ENCODE peak calls at places on chromosome 18, in ten cellular contexts. E, N, X, F, C, R, A, K, D and Y are unnamed samples.

GRCh38 chr18:48825101-48825745 is 125.5 kb downstream of the SMAD7 start:
- DNase-seq in C (no peak), D (no peak), E (peak), A (no peak), F (peak), R (peak), N (peak), K (no peak), X (no peak), Y (no peak)

GRCh38 chr18:51068111-51068510 is 38.1 kb downstream of the SMAD4 start:
- DNase-seq in K (no peak), E (no peak), X (no peak), N (peak), F (no peak), R (no peak), A (no peak), C (no peak), D (no peak), Y (no peak)

GRCh38 chr18:79519751-79520472 is 124.2 kb downstream of the NFATC1 start:
- DNase-seq in X (no peak), F (peak), A (no peak), R (no peak), C (peak), D (no peak), K (peak), N (peak), E (no peak), Y (no peak)

GRCh38 chr18:48924621-48925601 is 25.9 kb downstream of the SMAD7 start:
- DNase-seq in F (no peak), D (no peak), C (no peak), E (no peak), K (no peak), X (no peak), N (no peak), A (no peak), R (no peak), Y (no peak)

GRCh38 chr18:48621240-48621639 is 82.4 kb downstream of the CTIF start:
- DNase-seq in N (peak), A (no peak), F (no peak), R (no peak), C (peak), D (no peak), K (no peak), E (no peak), X (no peak), Y (peak)

GRCh38 chr18:6748241-6748640 is 18.7 kb downstream of the ARHGAP28 start:
- DNase-seq in N (no peak), K (no peak), E (no peak), A (no peak), F (no peak), D (no peak), C (no peak), X (no peak), R (no peak), Y (no peak)

GRCh38 chr18:78416853-78417252 is 562.8 kb upstream of the SALL3 start:
- DNase-seq in X (no peak), R (no peak), K (no peak), N (no peak), D (no peak), A (no peak), F (no peak), E (no peak), C (no peak), Y (no peak)

GRCh38 chr18:12849548-12849947 is 34.5 kb downstream of the PTPN2 start:
- DNase-seq in X (no peak), F (no peak), R (no peak), K (no peak), N (no peak), D (no peak), A (no peak), E (no peak), C (no peak), Y (no peak)

GRCh38 chr18:11512096-11513030 is 97.0 kb upstream of the SLC35G4 start:
- DNase-seq in N (no peak), X (no peak), F (no peak), D (no peak), R (no peak), K (no peak), C (no peak), E (no peak), A (no peak), Y (no peak)

GRCh38 chr18:46320928-46321855 is 217.0 kb downstream of the HAUS1 start:
- DNase-seq in C (no peak), X (no peak), K (no peak), R (no peak), N (peak), E (no peak), A (no peak), D (no peak), F (no peak), Y (no peak)

GRCh38 chr18:7830468-7830867 is 263.4 kb downstream of the PTPRM start:
- DNase-seq in E (no peak), F (no peak), A (no peak), D (no peak), N (no peak), R (no peak), X (peak), K (no peak), C (no peak), Y (no peak)

GRCh38 chr18:830315-830901 is 18.4 kb upstream of the YES1 start:
- DNase-seq in F (no peak), A (no peak), C (no peak), R (no peak), N (peak), E (no peak), X (no peak), K (no peak), D (no peak), Y (no peak)

GRCh38 chr18:46152808-46153617 is 48.8 kb downstream of the HAUS1 start:
- DNase-seq in F (no peak), C (no peak), N (no peak), K (no peak), A (no peak), R (no peak), E (no peak), X (no peak), D (no peak), Y (no peak)

GRCh38 chr18:42706618-42707017 is 408.9 kb downstream of the RIT2 start:
- DNase-seq in X (no peak), N (peak), R (no peak), K (no peak), A (no peak), E (no peak), D (no peak), C (peak), F (no peak), Y (no peak)

GRCh38 chr18:57437433-57437781 is 2.2 kb downstream of the ONECUT2 start:
- DNase-seq in K (no peak), A (no peak), F (no peak), D (no peak), X (no peak), E (no peak), C (no peak), R (no peak), N (no peak), Y (no peak)

GRCh38 chr18:57435851-57436192 is 648 bp downstream of the ONECUT2 start:
- DNase-seq in X (no peak), F (no peak), E (no peak), C (no peak), D (no peak), K (no peak), A (no peak), R (no peak), N (no peak), Y (no peak)

GRCh38 chr18:57434536-57435494 is at the start of gene ONECUT2:
- DNase-seq in D (peak), C (peak), A (peak), E (peak), X (peak), K (peak), F (peak), R (peak), N (peak), Y (peak)

GRCh38 chr18:57436965-57437333 is 1.8 kb downstream of the ONECUT2 start:
- DNase-seq in N (no peak), K (no peak), A (no peak), C (no peak), F (no peak), E (no peak), R (no peak), D (no peak), X (no peak), Y (no peak)

DNA sequence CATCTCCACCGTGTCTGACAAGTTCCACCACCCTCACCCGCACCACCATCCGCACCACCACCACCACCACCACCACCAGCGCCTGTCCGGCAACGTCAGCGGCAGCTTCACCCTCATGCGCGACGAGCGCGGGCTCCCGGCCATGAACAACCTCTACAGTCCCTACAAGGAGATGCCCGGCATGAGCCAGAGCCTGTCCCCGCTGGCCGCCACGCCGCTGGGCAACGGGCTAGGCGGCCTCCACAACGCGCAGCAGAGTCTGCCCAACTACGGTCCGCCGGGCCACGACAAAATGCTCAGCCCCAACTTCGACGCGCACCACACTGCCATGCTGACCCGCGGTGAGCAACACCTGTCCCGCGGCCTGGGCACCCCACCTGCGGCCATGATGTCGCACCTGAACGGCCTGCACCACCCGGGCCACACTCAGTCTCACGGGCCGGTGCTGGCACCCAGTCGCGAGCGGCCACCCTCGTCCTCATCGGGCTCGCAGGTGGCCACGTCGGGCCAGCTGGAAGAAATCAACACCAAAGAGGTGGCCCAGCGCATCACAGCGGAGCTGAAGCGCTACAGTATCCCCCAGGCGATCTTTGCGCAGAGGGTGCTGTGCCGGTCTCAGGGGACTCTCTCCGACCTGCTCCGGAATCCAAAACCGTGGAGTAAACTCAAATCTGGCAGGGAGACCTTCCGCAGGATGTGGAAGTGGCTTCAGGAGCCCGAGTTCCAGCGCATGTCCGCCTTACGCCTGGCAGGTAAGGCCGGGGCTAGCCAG is 1.2 kb downstream of the ONECUT2 start:
- DNase-seq in F (no peak), R (no peak), A (no peak), D (no peak), N (no peak), E (no peak), C (no peak), X (no peak), K (no peak), Y (no peak)
- H3K27ac ChIP-seq in F (no peak), R (no peak), A (no peak), D (no peak), N (no peak), E (no peak), C (no peak), X (no peak), K (no peak), Y (no peak)

GRCh38 chr18:23825496-23825895 is 136.2 kb downstream of the LAMA3 start:
- DNase-seq in X (no peak), E (no peak), A (no peak), R (no peak), K (no peak), D (no peak), C (no peak), N (no peak), F (no peak), Y (no peak)

GRCh38 chr18:23825978-23826405 is 136.7 kb downstream of the LAMA3 start:
- DNase-seq in F (no peak), A (peak), D (peak), N (peak), R (peak), X (no peak), K (no peak), C (peak), E (peak), Y (no peak)

GRCh38 chr18:23824704-23825103 is 135.5 kb downstream of the LAMA3 start:
- DNase-seq in N (peak), F (no peak), K (no peak), R (no peak), C (peak), E (no peak), A (no peak), X (no peak), D (no peak), Y (no peak)

GRCh38 chr18:23822590-23823385 is 133.5 kb downstream of the LAMA3 start:
- DNase-seq in N (peak), E (no peak), K (no peak), F (no peak), D (no peak), R (no peak), X (no peak), A (no peak), C (no peak), Y (no peak)

DNA sequence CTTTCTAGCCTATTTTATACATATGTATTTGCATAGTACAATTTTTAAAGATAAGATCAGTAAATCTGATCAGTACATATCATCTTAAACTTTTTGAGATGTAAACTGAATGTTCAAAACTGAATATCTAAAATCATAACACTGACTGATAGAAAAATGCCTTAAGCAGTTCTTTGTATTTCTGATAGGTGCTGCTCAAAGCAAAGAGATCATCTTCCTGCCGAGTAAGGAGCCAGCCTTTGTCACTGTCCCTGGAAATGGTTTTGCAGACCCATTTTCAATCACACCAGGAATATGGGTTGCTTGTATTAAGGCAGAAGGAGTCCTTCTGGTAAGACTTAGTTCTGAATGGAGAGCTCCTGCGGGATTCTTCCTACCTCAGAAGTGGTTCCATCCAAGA is 135.0 kb downstream of the LAMA3 start:
- DNase-seq in K (no peak), F (no peak), D (no peak), A (no peak), C (no peak), R (no peak), X (no peak), N (no peak), E (no peak), Y (no peak)
- TF ChIP-seq CTCF in K (no peak), F (no peak), D (peak), A (no peak), C (no peak), R (no peak), X (peak), N (no peak), E (no peak), Y (no peak)

DNA sequence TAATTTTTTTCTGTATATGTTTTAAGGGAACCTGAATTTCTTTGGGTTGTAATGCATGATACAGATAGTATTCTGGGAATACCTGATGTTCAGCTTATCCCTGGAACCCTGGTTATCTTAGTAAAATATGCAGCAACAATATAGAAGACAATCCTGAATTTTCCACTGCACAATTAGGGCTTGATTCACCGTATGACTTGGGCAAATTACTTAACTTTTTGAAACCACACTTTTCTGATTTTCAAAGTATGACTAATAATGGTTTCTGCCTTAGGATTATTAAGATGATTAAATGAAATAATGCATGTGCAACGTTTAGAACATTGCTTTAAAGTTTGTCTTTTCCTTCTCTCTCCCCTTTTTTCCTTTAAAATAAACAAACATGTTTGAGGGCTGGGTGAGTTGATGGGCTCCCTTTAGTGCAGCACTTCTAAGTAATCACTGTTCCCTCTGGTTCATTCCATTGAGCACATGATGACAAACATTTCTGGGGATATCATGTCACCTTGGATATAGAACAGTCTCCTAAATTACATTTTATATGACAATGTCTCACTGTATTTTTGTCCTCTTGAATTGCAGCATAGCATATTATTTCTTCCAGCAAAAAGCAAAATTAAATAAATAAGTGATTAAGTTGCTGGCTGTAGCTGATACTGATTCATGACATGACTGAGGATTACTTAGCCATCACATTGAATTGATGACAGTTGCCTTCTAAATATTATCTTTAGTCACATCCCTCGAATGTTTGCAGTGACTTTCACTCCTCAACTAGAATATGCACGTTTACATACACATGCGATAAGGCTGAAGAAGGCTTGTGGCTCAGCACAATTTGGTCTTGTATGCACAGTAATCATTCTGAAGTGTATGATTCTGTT is 254.5 kb downstream of the NEDD4L start:
- DNase-seq in F (no peak), X (no peak), K (no peak), C (no peak), E (no peak), R (no peak), N (peak), A (no peak), D (no peak), Y (no peak)
- H3K27ac ChIP-seq in F (no peak), X (no peak), K (no peak), C (peak), E (no peak), R (no peak), N (no peak), A (no peak), D (peak), Y (no peak)

GRCh38 chr18:63890950-63891304 is 3.4 kb downstream of the SERPINB2 start:
- DNase-seq in A (no peak), C (no peak), K (no peak), E (no peak), N (no peak), R (no peak), D (no peak), F (no peak), X (no peak), Y (no peak)
- TF ChIP-seq CTCF in A (no peak), C (peak), K (no peak), E (no peak), N (no peak), R (no peak), D (no peak), F (no peak), X (no peak), Y (no peak)

DNA sequence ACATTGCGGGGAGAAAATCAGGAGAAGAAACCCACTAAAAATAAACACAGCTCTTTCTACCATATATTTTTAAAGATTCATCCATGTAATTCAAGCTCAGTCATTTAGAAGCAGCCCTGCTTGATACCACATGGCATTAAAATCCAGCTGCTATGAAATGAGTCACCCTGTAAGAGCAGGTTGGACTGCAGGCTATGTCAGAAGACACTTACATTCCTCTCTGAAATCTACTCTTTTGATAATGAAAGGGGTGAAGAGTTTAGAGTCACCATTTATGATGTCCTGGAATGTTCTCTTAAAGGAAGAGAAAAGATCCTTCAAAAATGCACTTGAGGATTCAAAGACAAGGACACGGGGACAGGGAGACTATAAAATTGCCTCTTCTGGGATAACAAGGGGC is 100.6 kb upstream of the APCDD1 start:
- DNase-seq in C (peak), X (no peak), F (no peak), A (no peak), K (no peak), D (no peak), E (no peak), N (peak), R (no peak), Y (peak)
- H3K27ac ChIP-seq in C (peak), X (no peak), F (no peak), A (peak), K (no peak), D (peak), E (peak), N (no peak), R (peak), Y (peak)

DNA sequence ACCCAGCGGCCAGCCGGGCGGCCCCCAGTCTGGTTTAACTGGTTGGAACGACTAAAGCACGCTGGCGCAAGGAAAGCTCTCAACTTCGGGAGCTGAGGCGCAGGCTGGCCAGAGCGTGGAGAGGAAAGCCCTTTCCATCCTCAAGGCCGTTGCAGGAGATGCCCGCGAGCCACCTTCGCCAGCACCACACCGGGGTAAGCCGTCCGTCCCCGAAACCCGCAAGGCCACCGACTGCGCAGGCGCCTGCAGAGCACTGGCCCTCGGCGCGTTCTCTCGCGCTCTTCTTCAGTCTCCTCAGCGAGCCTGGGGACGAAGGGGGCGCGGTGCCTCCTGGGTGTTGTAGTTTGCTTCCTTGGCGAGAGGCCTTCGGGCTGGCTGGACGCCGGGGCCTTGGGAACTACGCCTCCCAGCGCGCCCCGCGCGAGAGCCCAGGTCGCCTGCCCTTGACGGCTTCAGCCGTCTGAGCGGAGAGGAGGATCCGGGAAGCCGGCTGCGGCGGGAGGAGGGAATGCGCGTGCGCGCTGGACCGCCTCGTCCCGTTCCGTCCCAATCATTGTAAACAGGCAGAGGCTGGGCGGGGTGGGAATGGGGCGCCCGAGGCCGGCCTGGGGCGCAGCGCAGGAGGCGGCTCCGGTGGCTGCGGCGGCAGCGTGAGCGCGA is at the start of gene RALBP1:
- DNase-seq in X (peak), F (peak), E (peak), K (peak), R (peak), A (peak), N (peak), C (peak), D (peak), Y (peak)
- TF ChIP-seq CTCF in X (no peak), F (no peak), E (no peak), K (no peak), R (peak), A (no peak), N (no peak), C (peak), D (no peak), Y (peak)

GRCh38 chr18:55479656-55480420 is 108.2 kb downstream of the TCF4 start:
- DNase-seq in D (no peak), C (no peak), N (peak), K (no peak), R (no peak), A (no peak), E (no peak), F (no peak), X (no peak), Y (no peak)
- H3K27ac ChIP-seq in D (peak), C (no peak), N (no peak), K (no peak), R (peak), A (no peak), E (no peak), F (peak), X (no peak), Y (no peak)